ENCODE peak calls at places on chromosomes 1 and 21, in six cellular contexts. E is K562, W is fibroblast of mammary gland, J is brain microvascular endothelial cell, Z is ovary, B is GM06990. Y is an unnamed sample.

GRCh38 chr1:221494670-221495069 is 247.2 kb downstream of the DUSP10 start:
- DNase-seq in E (no peak), W (peak; percentile 33), J (peak; percentile 11), Z (no peak), B (no peak), Y (no peak)

GRCh38 chr1:62271932-62272728 is 47.1 kb downstream of the KANK4 start:
- DNase-seq in E (no peak), W (no peak), J (no peak), Z (no peak), B (no peak), Y (no peak)

GRCh38 chr1:70411360-70411844 is 334 bp downstream of the CTH start:
- DNase-seq in E (no peak), W (no peak), J (no peak), Z (no peak), B (no peak), Y (no peak)

GRCh38 chr1:15816674-15817073 is 9.2 kb upstream of the UQCRHL start:
- DNase-seq in E (no peak), W (no peak), J (no peak), Z (no peak), B (no peak), Y (no peak)

GRCh38 chr1:202235856-202236837 is 42.5 kb downstream of the LGR6 start:
- DNase-seq in E (peak; percentile 96), W (peak; percentile 91), J (peak; percentile 96), Z (peak; percentile 37), B (peak; percentile 28), Y (peak; percentile 62)

GRCh38 chr1:111399792-111400610 is 27.5 kb downstream of the OVGP1 start:
- DNase-seq in E (peak; percentile 41), W (peak; percentile 65), J (peak; percentile 42), Z (peak; percentile 37), B (no peak), Y (peak; percentile 21)

GRCh38 chr21:31772674-31773555 is 41.0 kb upstream of the SCAF4 start:
- DNase-seq in E (no peak), W (no peak), J (no peak), Z (no peak), B (peak; percentile 67), Y (no peak)

GRCh38 chr1:63873751-63874150 is 99.9 kb downstream of the ROR1 start:
- DNase-seq in E (no peak), W (peak; percentile 57), J (peak; percentile 64), Z (no peak), B (no peak), Y (no peak)

GRCh38 chr1:169568497-169568896 is 17.8 kb downstream of the F5 start:
- DNase-seq in E (no peak), W (no peak), J (no peak), Z (no peak), B (no peak), Y (no peak)

GRCh38 chr1:11058026-11058425 is 1.8 kb downstream of the SRM start:
- DNase-seq in E (no peak), W (no peak), J (no peak), Z (no peak), B (no peak), Y (no peak)

GRCh38 chr1:153602749-153603148 is 10.2 kb downstream of the S100A16 start:
- DNase-seq in E (no peak), W (no peak), J (no peak), Z (no peak), B (no peak), Y (no peak)

GRCh38 chr1:99758073-99758511 is 8.3 kb downstream of the FRRS1 start:
- DNase-seq in E (no peak), W (peak; percentile 28), J (no peak), Z (no peak), B (peak; percentile 46), Y (no peak)

GRCh38 chr1:86546787-86547221 is at the start of gene CLCA4:
- DNase-seq in E (no peak), W (no peak), J (no peak), Z (no peak), B (no peak), Y (no peak)

GRCh38 chr1:153565529-153566374 is at the start of gene S100A2:
- DNase-seq in E (no peak), W (peak; percentile 96), J (peak; percentile 77), Z (peak; percentile 64), B (peak; percentile 44), Y (peak; percentile 38)

GRCh38 chr1:94528826-94529225 is 12.7 kb downstream of the F3 start:
- DNase-seq in E (no peak), W (no peak), J (no peak), Z (no peak), B (no peak), Y (no peak)

GRCh38 chr1:94526581-94526980 is 15.0 kb downstream of the F3 start:
- DNase-seq in E (no peak), W (no peak), J (no peak), Z (no peak), B (no peak), Y (no peak)

GRCh38 chr1:94526152-94526551 is 15.4 kb downstream of the F3 start:
- DNase-seq in E (no peak), W (no peak), J (no peak), Z (no peak), B (no peak), Y (no peak)

GRCh38 chr1:94528271-94528670 is 13.3 kb downstream of the F3 start:
- DNase-seq in E (no peak), W (peak; percentile 48), J (no peak), Z (no peak), B (no peak), Y (no peak)

GRCh38 chr1:94527447-94528031 is 14.0 kb downstream of the F3 start:
- DNase-seq in E (peak; percentile 28), W (peak; percentile 55), J (peak; percentile 24), Z (no peak), B (no peak), Y (no peak)
- TF ChIP-seq CTCF in E (no peak), W (peak; percentile 6), J (no peak), Z (no peak), B (no peak), Y (no peak)

DNA sequence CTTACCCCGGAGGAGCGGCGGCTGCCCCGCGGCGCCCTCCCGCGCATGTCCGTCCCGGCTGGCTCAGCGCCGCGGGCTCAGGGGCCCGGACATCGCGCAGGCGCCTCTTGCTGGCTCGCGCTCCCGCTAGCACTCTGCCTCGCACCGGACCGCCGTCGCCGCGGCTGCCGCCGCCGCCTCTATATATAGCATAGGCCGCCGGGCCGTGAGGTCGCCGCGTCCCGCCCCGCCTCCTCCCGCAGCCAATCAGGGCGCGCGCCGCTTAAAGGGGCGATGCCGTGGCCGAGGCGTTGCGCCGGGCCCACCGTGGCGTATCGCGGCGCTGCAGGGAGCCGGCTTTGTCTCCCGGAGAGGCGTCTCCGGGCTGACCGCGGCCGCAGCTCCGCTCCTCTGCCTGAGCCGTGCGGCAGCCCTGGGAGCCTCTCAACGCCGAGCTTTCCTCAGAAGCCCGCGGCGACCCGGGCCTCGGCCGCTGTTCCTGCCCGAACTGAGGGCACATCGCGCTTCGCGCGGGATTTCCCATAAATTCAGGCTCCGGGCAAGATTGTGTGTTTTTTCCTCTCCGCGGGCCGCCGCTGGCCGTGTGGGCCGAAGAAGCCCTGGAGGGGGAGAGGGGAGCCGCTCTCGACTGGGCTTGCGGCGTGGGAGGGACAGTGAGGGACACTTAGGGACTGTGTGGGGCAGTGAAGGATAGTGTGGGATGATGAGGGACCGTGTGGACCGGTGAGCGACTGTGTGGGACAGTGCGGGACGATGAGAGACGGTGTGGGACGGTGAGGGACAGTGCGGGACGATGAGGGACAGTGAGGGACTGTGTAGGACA is at the start of gene ERRFI1:
- DNase-seq in E (peak; percentile 100), W (peak; percentile 89), J (peak; percentile 89), Z (peak; percentile 97), B (peak; percentile 93), Y (peak; percentile 90)
- TF ChIP-seq CTCF in E (no peak), W (no peak), J (no peak), Z (peak; percentile 37), B (no peak), Y (no peak)

GRCh38 chr1:17439250-17440073 is at the start of gene RCC2:
- DNase-seq in E (peak; percentile 92), W (peak; percentile 78), J (peak; percentile 53), Z (peak; percentile 77), B (peak; percentile 81), Y (peak; percentile 61)
- TF ChIP-seq CTCF in E (no peak), W (no peak), J (peak; percentile 2), Z (no peak), B (no peak), Y (no peak)

GRCh38 chr1:230307213-230307612 is 118.9 kb downstream of the PGBD5 start:
- DNase-seq in E (no peak), W (no peak), J (no peak), Z (no peak), B (no peak), Y (no peak)

GRCh38 chr1:230303822-230304221 is 122.3 kb downstream of the PGBD5 start:
- DNase-seq in E (no peak), W (peak; percentile 70), J (peak; percentile 48), Z (no peak), B (no peak), Y (no peak)

GRCh38 chr1:230308821-230309220 is 117.3 kb downstream of the PGBD5 start:
- DNase-seq in E (no peak), W (no peak), J (no peak), Z (no peak), B (no peak), Y (no peak)

GRCh38 chr1:230308039-230308438 is 118.1 kb downstream of the PGBD5 start:
- DNase-seq in E (no peak), W (peak; percentile 88), J (peak; percentile 83), Z (peak; percentile 83), B (no peak), Y (no peak)

DNA sequence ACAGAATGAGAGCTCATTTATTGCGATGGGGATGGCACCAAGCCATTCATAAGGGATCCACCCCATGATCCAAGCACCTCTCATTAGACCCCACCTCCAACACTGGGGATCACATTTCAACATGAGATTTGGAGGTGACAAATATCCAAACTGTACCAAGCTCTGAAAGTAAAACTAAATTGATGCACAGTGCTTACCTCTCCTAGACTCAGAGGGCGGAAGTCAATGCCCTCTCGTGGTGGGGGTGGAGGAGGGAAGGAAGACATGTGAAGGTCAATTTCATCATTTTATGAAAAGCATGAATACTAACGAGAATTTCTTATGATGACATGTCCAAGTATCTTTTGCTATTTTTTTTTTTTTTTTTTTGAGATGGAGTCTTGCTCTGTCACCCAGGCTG is 120.0 kb downstream of the PGBD5 start:
- DNase-seq in E (no peak), W (no peak), J (no peak), Z (no peak), B (no peak), Y (no peak)
- TF ChIP-seq CTCF in E (no peak), W (no peak), J (no peak), Z (no peak), B (peak; percentile 36), Y (no peak)

DNA sequence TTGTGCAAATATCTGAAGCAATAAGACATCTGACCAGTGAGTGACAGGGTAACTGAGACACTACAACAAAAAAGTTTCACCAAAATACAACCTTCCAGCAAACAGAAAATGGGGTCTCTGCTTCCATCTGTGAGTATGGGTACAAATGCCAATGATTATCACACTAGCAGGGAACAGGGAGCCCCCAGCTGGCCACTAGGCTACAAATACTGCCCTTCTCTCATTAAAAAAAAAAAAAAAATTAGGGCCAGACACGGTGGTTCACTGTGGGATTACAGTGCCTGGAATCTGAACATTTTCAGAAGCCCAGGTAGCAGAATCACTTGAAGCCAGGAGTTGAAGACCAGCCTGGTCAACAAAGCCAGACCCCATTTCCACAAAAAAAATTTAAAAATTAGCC is 48.4 kb upstream of the EDARADD start:
- DNase-seq in E (no peak), W (no peak), J (peak; percentile 4), Z (no peak), B (no peak), Y (no peak)
- TF ChIP-seq CTCF in E (peak; percentile 47), W (peak; percentile 0), J (peak; percentile 47), Z (no peak), B (peak; percentile 22), Y (no peak)

Y was measured in natural killer cell.